ENCODE peak calls at places on chromosomes 3 and 15, in ten cellular contexts. M is AG09309; L is T-cell; J is stimulated activated CD8-positive, alpha-beta memory T cell treated with anti-CD3 and anti-CD28 coated beads, Interleukin-7, amount 100 ng/mL, for 1 hour; V is AG08396; X is dermis blood vessel endothelial cell; B is T-helper 2 cell; N is fibroblast of the conjunctiva; P is activated T-helper 1 cell treated with Interleukin-2 at 50 U/mL for 16 hours; E is ureter. R is an unnamed sample.

GRCh38 chr3:152321806-152322377 is 53.2 kb downstream of the MBNL1 start:
- DNase-seq in X (no peak), P (no peak), E (no peak), V (no peak), L (no peak), J (no peak), B (no peak), M (no peak), N (no peak), R (no peak)

GRCh38 chr3:170914212-170914611 is 5.8 kb upstream of the EIF5A2 start:
- DNase-seq in N (no peak), X (no peak), J (no peak), P (no peak), M (no peak), L (no peak), E (no peak), V (no peak), B (no peak), R (no peak)

GRCh38 chr15:33094336-33094735 is 100.2 kb downstream of the FMN1 start:
- DNase-seq in X (no peak), N (no peak), P (no peak), J (no peak), E (no peak), L (no peak), V (peak), M (no peak), B (no peak), R (no peak)

GRCh38 chr3:168884353-168884903 is 779.1 kb downstream of the MECOM start:
- DNase-seq in J (no peak), V (peak), E (peak), L (no peak), N (peak), M (peak), B (no peak), P (no peak), X (peak), R (peak)

GRCh38 chr3:156483961-156484787 is 70.7 kb downstream of the SSR3 start:
- DNase-seq in N (no peak), V (no peak), M (no peak), J (no peak), E (no peak), B (peak), L (peak), P (peak), X (peak), R (peak)

GRCh38 chr3:16885948-16886683 is 1.4 kb downstream of the PLCL2 start:
- DNase-seq in L (no peak), N (no peak), V (peak), M (no peak), X (peak), B (no peak), E (no peak), P (no peak), J (no peak), R (peak)

GRCh38 chr15:85702321-85703230 is 92.1 kb downstream of the KLHL25 start:
- DNase-seq in M (no peak), V (peak), N (no peak), B (no peak), X (peak), E (no peak), J (no peak), P (no peak), L (no peak), R (no peak)

GRCh38 chr3:180267202-180267843 is 230.6 kb upstream of the PEX5L start:
- DNase-seq in E (no peak), J (no peak), L (no peak), M (no peak), X (no peak), B (no peak), P (no peak), N (no peak), V (no peak), R (no peak)

GRCh38 chr3:158470944-158471638 is 99.9 kb upstream of the MLF1 start:
- DNase-seq in E (no peak), L (no peak), M (no peak), P (no peak), V (peak), B (no peak), N (peak), X (peak), J (no peak), R (peak)

GRCh38 chr3:100561459-100562158 is 47.8 kb upstream of the ADGRG7 start:
- DNase-seq in B (no peak), N (peak), V (no peak), P (no peak), X (no peak), E (no peak), J (no peak), M (peak), L (no peak), R (no peak)

GRCh38 chr3:73618461-73618860 is 6.3 kb downstream of the PDZRN3 start:
- DNase-seq in P (no peak), L (no peak), V (no peak), X (no peak), M (no peak), B (no peak), J (no peak), N (no peak), E (no peak), R (no peak)

GRCh38 chr15:100105101-100105500 is 236.7 kb downstream of the ADAMTS17 start:
- DNase-seq in N (no peak), E (peak), P (no peak), V (no peak), M (no peak), B (no peak), L (no peak), J (no peak), X (no peak), R (no peak)

GRCh38 chr15:67548862-67549651 is 6.6 kb downstream of the MAP2K5 start:
- DNase-seq in V (no peak), L (no peak), E (no peak), B (no peak), J (no peak), M (no peak), N (no peak), X (no peak), P (no peak), R (no peak)

GRCh38 chr3:132174500-132174899 is 139.7 kb upstream of the CPNE4 start:
- DNase-seq in L (no peak), M (no peak), B (no peak), J (no peak), X (no peak), V (no peak), N (no peak), E (no peak), P (no peak), R (peak)

GRCh38 chr15:40815042-40815678 is 7.9 kb upstream of the DNAJC17 start:
- DNase-seq in L (no peak), N (no peak), B (no peak), X (no peak), J (no peak), P (no peak), M (no peak), V (no peak), E (no peak), R (no peak)

GRCh38 chr15:101029971-101030661 is 111.0 kb downstream of the LRRK1 start:
- DNase-seq in P (no peak), B (no peak), V (no peak), M (no peak), J (no peak), N (no peak), E (peak), X (no peak), L (no peak), R (no peak)

GRCh38 chr3:129623447-129624118 is 17.1 kb upstream of the PLXND1 start:
- DNase-seq in X (peak), B (no peak), N (no peak), L (no peak), P (no peak), E (peak), M (no peak), V (peak), J (no peak), R (no peak)

GRCh38 chr3:183268361-183268760 is 15.3 kb downstream of the B3GNT5 start:
- DNase-seq in X (no peak), V (no peak), M (no peak), N (no peak), E (no peak), L (no peak), J (no peak), B (no peak), P (no peak), R (no peak)

GRCh38 chr15:58513681-58514336 is 82.0 kb downstream of the LIPC start:
- DNase-seq in P (no peak), X (peak), N (no peak), V (no peak), L (no peak), E (peak), M (no peak), B (no peak), J (no peak), R (no peak)

GRCh38 chr15:82108489-82109078 is 62.8 kb upstream of the MEX3B start:
- DNase-seq in L (peak), J (peak), B (peak), X (peak), E (peak), V (peak), N (no peak), P (peak), M (no peak), R (peak)

GRCh38 chr3:146160964-146161724 is at the start of gene PLOD2:
- DNase-seq in B (no peak), M (peak), E (peak), X (peak), L (no peak), N (peak), P (no peak), V (peak), J (no peak), R (peak)

GRCh38 chr3:99854899-99855298 is 37.2 kb downstream of the CMSS1 start:
- DNase-seq in E (no peak), V (no peak), L (no peak), N (no peak), B (no peak), J (no peak), P (no peak), M (no peak), X (peak), R (no peak)

R was measured in PC-3.